ENCODE peak calls at places on chromosome 12, in nine cellular contexts. N is EH, P is GOT3, D is heart right ventricle, J is upper lobe of right lung, O is GM19239, A is posterior cingulate gyrus, M is T-helper 1 cell, S is GM04504. V is an unnamed sample.

GRCh38 chr12:51242896-51243295 is 4.3 kb downstream of the DAZAP2 start:
- DNase-seq in N (no peak), P (no peak), D (no peak), J (no peak), O (no peak), A (no peak), M (no peak), S (no peak), V (no peak)

GRCh38 chr12:14825256-14825655 is 11.3 kb upstream of the SMCO3 start:
- DNase-seq in N (no peak), P (no peak), D (no peak), J (no peak), O (no peak), A (no peak), M (no peak), S (no peak), V (no peak)

GRCh38 chr12:98373019-98373554 is 142.3 kb upstream of the TMPO start:
- DNase-seq in N (peak), P (no peak), D (no peak), J (no peak), O (no peak), A (no peak), M (peak), S (peak), V (no peak)

GRCh38 chr12:71592841-71593240 is 70.8 kb downstream of the ZFC3H1 start:
- DNase-seq in N (no peak), P (no peak), D (no peak), J (no peak), O (no peak), A (no peak), M (no peak), S (no peak), V (no peak)

GRCh38 chr12:99984271-99985128 is at the start of gene ANKS1B:
- DNase-seq in N (peak), P (no peak), D (peak), J (peak), O (peak), A (peak), M (no peak), S (no peak), V (no peak)

GRCh38 chr12:78194448-78194847 is 363.8 kb downstream of the NAV3 start:
- DNase-seq in N (peak), P (no peak), D (no peak), J (no peak), O (no peak), A (no peak), M (no peak), S (peak), V (no peak)

GRCh38 chr12:52522346-52523011 is 2.3 kb upstream of the KRT5 start:
- DNase-seq in N (peak), P (no peak), D (no peak), J (no peak), O (no peak), A (peak), M (no peak), S (peak), V (no peak)

GRCh38 chr12:52230364-52231281 is 2.4 kb upstream of the KRT7 start:
- DNase-seq in N (peak), P (no peak), D (peak), J (peak), O (no peak), A (no peak), M (no peak), S (peak), V (no peak)

GRCh38 chr12:81615031-81615430 is 144.1 kb downstream of the PPFIA2 start:
- DNase-seq in N (no peak), P (no peak), D (no peak), J (no peak), O (no peak), A (no peak), M (no peak), S (no peak), V (no peak)

GRCh38 chr12:107225626-107226025 is 132.3 kb upstream of the CRY1 start:
- DNase-seq in N (peak), P (no peak), D (no peak), J (no peak), O (no peak), A (no peak), M (no peak), S (no peak), V (no peak)

GRCh38 chr12:51926718-51927117 is 19.4 kb downstream of the ACVRL1 start:
- DNase-seq in N (no peak), P (no peak), D (no peak), J (no peak), O (no peak), A (no peak), M (peak), S (no peak), V (peak)

GRCh38 chr12:26654623-26655022 is 178.4 kb downstream of the ITPR2 start:
- DNase-seq in N (no peak), P (no peak), D (no peak), J (no peak), O (no peak), A (no peak), M (no peak), S (no peak), V (no peak)

GRCh38 chr12:22018860-22019259 is 27.2 kb upstream of the CMAS start:
- DNase-seq in N (peak), P (no peak), D (no peak), J (no peak), O (no peak), A (no peak), M (no peak), S (no peak), V (no peak)

GRCh38 chr12:60205500-60205899 is 609.7 kb downstream of the SLC16A7 start:
- DNase-seq in N (peak), P (no peak), D (no peak), J (no peak), O (no peak), A (no peak), M (no peak), S (no peak), V (no peak)

GRCh38 chr12:32089156-32089950 is 17.3 kb upstream of the BICD1 start:
- DNase-seq in N (peak), P (no peak), D (no peak), J (no peak), O (no peak), A (no peak), M (no peak), S (no peak), V (no peak)

GRCh38 chr12:62512901-62513300 is 46.3 kb downstream of the MON2 start:
- DNase-seq in N (no peak), P (no peak), D (no peak), J (no peak), O (no peak), A (no peak), M (no peak), S (no peak), V (no peak)

GRCh38 chr12:116881325-116881866 is at the start of gene HRK:
- DNase-seq in N (no peak), P (no peak), D (no peak), J (no peak), O (no peak), A (peak), M (no peak), S (no peak), V (no peak)

GRCh38 chr12:19946549-19946948 is 421.8 kb upstream of the PDE3A start:
- DNase-seq in N (peak), P (no peak), D (no peak), J (no peak), O (no peak), A (no peak), M (no peak), S (peak), V (no peak)

GRCh38 chr12:48875944-48876520 is 10.4 kb upstream of the RND1 start:
- DNase-seq in N (no peak), P (no peak), D (no peak), J (no peak), O (no peak), A (peak), M (no peak), S (no peak), V (no peak)

GRCh38 chr12:32586390-32586789 is 92.7 kb upstream of the DNM1L start:
- DNase-seq in N (peak), P (no peak), D (no peak), J (no peak), O (no peak), A (no peak), M (no peak), S (no peak), V (no peak)

GRCh38 chr12:32240833-32241232 is 134.2 kb downstream of the BICD1 start:
- DNase-seq in N (peak), P (no peak), D (no peak), J (no peak), O (no peak), A (no peak), M (no peak), S (no peak), V (no peak)

GRCh38 chr12:14892726-14893442 is 7.2 kb upstream of the MGP start:
- DNase-seq in N (peak), P (no peak), D (no peak), J (no peak), O (no peak), A (no peak), M (no peak), S (no peak), V (no peak)

GRCh38 chr12:106774808-106775524 is 484 bp downstream of the RIC8B start:
- DNase-seq in N (no peak), P (no peak), D (no peak), J (no peak), O (peak), A (no peak), M (peak), S (no peak), V (no peak)

GRCh38 chr12:122895290-122895689 is 634 bp downstream of the VPS37B start:
- DNase-seq in N (peak), P (no peak), D (no peak), J (no peak), O (no peak), A (no peak), M (no peak), S (no peak), V (no peak)

GRCh38 chr12:89479982-89480381 is 44.6 kb downstream of the GALNT4 start:
- DNase-seq in N (no peak), P (no peak), D (no peak), J (no peak), O (no peak), A (no peak), M (no peak), S (no peak), V (no peak)

GRCh38 chr12:42119085-42119633 is 25.5 kb downstream of the GXYLT1 start:
- DNase-seq in N (peak), P (no peak), D (no peak), J (no peak), O (no peak), A (no peak), M (peak), S (peak), V (no peak)

GRCh38 chr12:41190360-41190759 is 2.2 kb downstream of the PDZRN4 start:
- DNase-seq in N (peak), P (no peak), D (no peak), J (no peak), O (no peak), A (peak), M (no peak), S (no peak), V (no peak)

GRCh38 chr12:6193853-6194815 is 6.1 kb upstream of the CD9 start:
- DNase-seq in N (no peak), P (no peak), D (no peak), J (no peak), O (no peak), A (peak), M (no peak), S (no peak), V (no peak)

GRCh38 chr12:98757455-98757854 is 112.4 kb downstream of the APAF1 start:
- DNase-seq in N (peak), P (no peak), D (no peak), J (no peak), O (no peak), A (no peak), M (no peak), S (no peak), V (no peak)

V was measured in effector memory CD4-positive, alpha-beta T cell.